ENCODE peak calls at places on chromosomes 2 and 18, in ten cellular contexts. I, T, Z, H, W, K, A, J, L and F are unnamed samples.

GRCh38 chr18:57915241-57915640 is 112.1 kb upstream of the ATP8B1 start:
- DNase-seq in I (no peak), T (peak), Z (no peak), H (no peak), W (no peak), K (no peak), A (no peak), J (no peak), L (no peak), F (peak)

GRCh38 chr2:2763351-2763997 is 432.4 kb upstream of the MYT1L start:
- DNase-seq in I (no peak), T (no peak), Z (no peak), H (no peak), W (no peak), K (no peak), A (no peak), J (no peak), L (no peak), F (no peak)

GRCh38 chr2:129087133-129087813 is 768.6 kb upstream of the HS6ST1 start:
- DNase-seq in I (no peak), T (no peak), Z (peak), H (no peak), W (no peak), K (no peak), A (no peak), J (no peak), L (no peak), F (peak)

GRCh38 chr2:39583781-39584180 is 81.9 kb upstream of the TMEM178A start:
- DNase-seq in I (no peak), T (no peak), Z (no peak), H (no peak), W (no peak), K (no peak), A (no peak), J (no peak), L (no peak), F (no peak)

GRCh38 chr2:112701092-112701491 is 19.7 kb upstream of the NT5DC4 start:
- DNase-seq in I (no peak), T (no peak), Z (no peak), H (no peak), W (no peak), K (peak), A (no peak), J (no peak), L (no peak), F (no peak)

GRCh38 chr2:241701155-241701404 is 759 bp upstream of the ING5 start:
- DNase-seq in I (no peak), T (no peak), Z (no peak), H (no peak), W (no peak), K (no peak), A (no peak), J (no peak), L (no peak), F (peak)

GRCh38 chr2:120986898-120987650 is 251.4 kb downstream of the GLI2 start:
- DNase-seq in I (no peak), T (no peak), Z (no peak), H (no peak), W (no peak), K (no peak), A (no peak), J (no peak), L (no peak), F (no peak)

GRCh38 chr2:122203523-122203922 is 448.1 kb downstream of the TSN start:
- DNase-seq in I (no peak), T (peak), Z (peak), H (no peak), W (no peak), K (no peak), A (no peak), J (no peak), L (no peak), F (peak)

GRCh38 chr2:85427300-85427699 is 8.8 kb downstream of the SH2D6 start:
- DNase-seq in I (no peak), T (no peak), Z (no peak), H (no peak), W (no peak), K (no peak), A (no peak), J (no peak), L (no peak), F (no peak)

GRCh38 chr18:13608791-13609552 is 117.4 kb downstream of the FAM210A start:
- DNase-seq in I (no peak), T (no peak), Z (no peak), H (no peak), W (no peak), K (peak), A (no peak), J (no peak), L (peak), F (no peak)

GRCh38 chr2:72570401-72570800 is 255.4 kb downstream of the EXOC6B start:
- DNase-seq in I (no peak), T (no peak), Z (no peak), H (no peak), W (no peak), K (no peak), A (no peak), J (no peak), L (no peak), F (no peak)

GRCh38 chr18:42931501-42931900 is 184.0 kb downstream of the RIT2 start:
- DNase-seq in I (no peak), T (no peak), Z (peak), H (no peak), W (no peak), K (no peak), A (no peak), J (no peak), L (no peak), F (no peak)

GRCh38 chr2:220334210-220334609 is 706.8 kb downstream of the SLC4A3 start:
- DNase-seq in I (no peak), T (no peak), Z (peak), H (no peak), W (no peak), K (no peak), A (no peak), J (peak), L (no peak), F (no peak)

GRCh38 chr2:202290970-202291369 is 25.4 kb downstream of the NOP58 start:
- DNase-seq in I (no peak), T (no peak), Z (no peak), H (no peak), W (no peak), K (no peak), A (no peak), J (no peak), L (no peak), F (no peak)

GRCh38 chr2:172099472-172100079 is 3.1 kb downstream of the DLX2 start:
- DNase-seq in I (no peak), T (no peak), Z (no peak), H (no peak), W (no peak), K (no peak), A (no peak), J (no peak), L (no peak), F (no peak)

GRCh38 chr18:63464434-63464833 is 12.3 kb upstream of the SERPINB5 start:
- DNase-seq in I (no peak), T (no peak), Z (no peak), H (no peak), W (no peak), K (no peak), A (no peak), J (no peak), L (no peak), F (no peak)